ENCODE peak calls at places on chromosomes 12 and 14, in eight cellular contexts. C is upper lobe of right lung, X is pancreas, S is cardiac muscle cell, H is aorta, T is PC-9, Y is IMR-90, U is AG04450. W is an unnamed sample.

GRCh38 chr12:72872488-72872887 is 600.3 kb downstream of the TRHDE start:
- DNase-seq in T (no peak), Y (no peak), U (no peak), C (no peak), X (no peak), S (no peak), H (no peak), W (no peak)

GRCh38 chr14:23558363-23559009 is 2.4 kb downstream of the THTPA start:
- DNase-seq in X (no peak), H (no peak), S (no peak), T (no peak), Y (no peak), U (no peak), C (no peak), W (no peak)

GRCh38 chr14:85867450-85867849 is 337.5 kb downstream of the FLRT2 start:
- DNase-seq in C (no peak), Y (no peak), X (no peak), T (no peak), H (no peak), U (no peak), S (no peak), W (no peak)

GRCh38 chr14:100827751-100828447 is 2.0 kb downstream of the MEG3 start:
- DNase-seq in X (peak; percentile 65), S (peak; percentile 75), U (peak; percentile 46), H (no peak), T (no peak), Y (peak; percentile 81), C (no peak), W (peak; percentile 41)

GRCh38 chr12:49983892-49984291 is 11.1 kb downstream of the AQP6 start:
- DNase-seq in X (no peak), S (peak; percentile 92), U (peak; percentile 67), H (peak; percentile 27), C (no peak), Y (peak; percentile 92), T (no peak), W (no peak)

GRCh38 chr14:101862711-101863110 is 101.2 kb downstream of the PPP2R5C start:
- DNase-seq in U (no peak), Y (no peak), H (no peak), C (no peak), S (peak; percentile 9), X (no peak), T (no peak), W (no peak)

GRCh38 chr12:68962855-68963455 is 30.0 kb upstream of the CPM start:
- DNase-seq in C (no peak), X (no peak), T (peak; percentile 56), S (no peak), Y (peak; percentile 70), H (no peak), U (peak; percentile 30), W (no peak)

GRCh38 chr14:74263181-74263580 is 23.9 kb downstream of the VSX2 start:
- DNase-seq in X (no peak), H (peak; percentile 3), Y (no peak), T (no peak), S (no peak), C (no peak), U (no peak), W (no peak)

GRCh38 chr14:95157987-95158712 is 821 bp upstream of the DICER1 start:
- DNase-seq in H (peak; percentile 81), T (no peak), X (no peak), S (no peak), U (no peak), C (no peak), Y (no peak), W (no peak)

GRCh38 chr12:50065726-50066310 is 8.4 kb downstream of the ASIC1 start:
- DNase-seq in X (no peak), Y (peak; percentile 34), C (no peak), S (no peak), T (no peak), H (no peak), U (no peak), W (no peak)

GRCh38 chr12:70849265-70849960 is 71.1 kb downstream of the PTPRR start:
- DNase-seq in X (no peak), Y (peak; percentile 0), C (no peak), U (no peak), H (no peak), S (peak; percentile 90), T (peak; percentile 37), W (no peak)

GRCh38 chr14:32693114-32693513 is 245.6 kb upstream of the NPAS3 start:
- DNase-seq in X (no peak), T (no peak), S (peak; percentile 52), C (no peak), H (no peak), Y (peak; percentile 35), U (no peak), W (peak; percentile 23)

GRCh38 chr12:49547090-49547690 is 8.4 kb downstream of the KCNH3 start:
- DNase-seq in H (peak; percentile 61), T (no peak), X (no peak), S (no peak), Y (no peak), U (no peak), C (no peak), W (no peak)

GRCh38 chr12:42705863-42706262 is 116.3 kb upstream of the PRICKLE1 start:
- DNase-seq in X (peak; percentile 53), S (peak; percentile 97), U (peak; percentile 91), Y (peak; percentile 95), T (no peak), H (peak; percentile 75), C (no peak), W (peak; percentile 24)

GRCh38 chr12:22684526-22685118 is 59.7 kb downstream of the ETNK1 start:
- DNase-seq in H (no peak), X (no peak), U (no peak), S (peak; percentile 65), Y (peak; percentile 59), T (no peak), C (no peak), W (no peak)

GRCh38 chr12:43776498-43776897 is 17.7 kb downstream of the IRAK4 start:
- DNase-seq in Y (peak; percentile 45), U (no peak), S (peak; percentile 47), C (no peak), X (no peak), T (no peak), H (no peak), W (no peak)

GRCh38 chr12:106136263-106136662 is 2.5 kb downstream of the NUAK1 start:
- DNase-seq in Y (peak; percentile 83), U (peak; percentile 74), S (peak; percentile 89), T (peak; percentile 76), X (peak; percentile 84), H (peak; percentile 97), C (peak; percentile 91), W (peak; percentile 92)

GRCh38 chr12:130592641-130593040 is 123.5 kb downstream of the RIMBP2 start:
- DNase-seq in S (no peak), Y (no peak), H (no peak), X (no peak), T (no peak), C (no peak), U (no peak), W (no peak)

GRCh38 chr12:49661191-49661590 is 37.8 kb downstream of the PRPF40B start:
- DNase-seq in U (no peak), S (no peak), H (no peak), X (no peak), C (no peak), T (no peak), Y (no peak), W (no peak)

GRCh38 chr14:74922752-74923401 is at the start of gene RPS6KL1:
- DNase-seq in X (peak; percentile 80), U (peak; percentile 39), C (peak; percentile 89), S (peak; percentile 76), T (peak; percentile 66), H (peak; percentile 96), Y (peak; percentile 68), W (no peak)

GRCh38 chr12:118061011-118061875 is at the start of gene WSB2:
- DNase-seq in C (peak; percentile 92), H (peak; percentile 95), T (no peak), X (peak; percentile 61), U (no peak), S (peak; percentile 74), Y (peak; percentile 50), W (peak; percentile 24)

GRCh38 chr12:52529846-52530245 is 9.7 kb upstream of the KRT5 start:
- DNase-seq in H (peak; percentile 55), C (no peak), X (no peak), S (no peak), U (no peak), Y (no peak), T (peak; percentile 25), W (no peak)

GRCh38 chr12:117013726-117014125 is 85.5 kb downstream of the TESC start:
- DNase-seq in X (no peak), C (no peak), U (no peak), T (no peak), Y (peak; percentile 38), H (no peak), S (no peak), W (no peak)

DNA sequence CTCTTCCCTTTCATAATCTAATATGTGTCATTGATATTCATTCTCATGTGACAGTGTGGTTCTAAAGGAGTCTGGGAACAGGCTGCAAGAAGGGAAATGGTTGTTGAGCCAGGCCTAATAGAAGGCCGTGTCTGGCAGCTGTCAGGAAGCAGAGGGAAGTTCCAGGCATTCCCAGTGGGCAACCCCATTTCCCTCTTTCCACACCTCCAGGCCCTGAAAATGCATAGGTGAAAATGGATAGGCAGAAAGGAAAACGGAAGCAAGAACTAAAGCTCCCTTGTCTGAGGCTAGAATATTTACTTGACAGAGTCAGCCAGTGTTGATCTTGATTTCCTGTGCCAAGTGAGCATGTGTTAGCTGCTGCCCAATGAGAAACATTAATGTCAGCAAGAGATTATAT is 97.7 kb downstream of the PPM1A start:
- DNase-seq in Y (peak; percentile 4), C (no peak), X (no peak), S (no peak), H (no peak), U (no peak), T (no peak), W (no peak)
- H3K27ac ChIP-seq in Y (no peak overlapping the region), C (no peak overlapping the region), X (no peak overlapping the region), S (no peak overlapping the region), H (no peak overlapping the region), U (no peak overlapping the region), T (no peak overlapping the region), W (no peak overlapping the region)

GRCh38 chr12:47377414-47378221 is 297.9 kb upstream of the AMIGO2 start:
- DNase-seq in H (peak; percentile 99), T (no peak), S (peak; percentile 100), C (peak; percentile 76), Y (peak; percentile 100), U (peak; percentile 97), X (peak; percentile 88), W (peak; percentile 90)
- H3K27ac ChIP-seq in H (peak overlapping the region; percentile 73), T (no peak overlapping the region), S (no peak overlapping the region), C (peak overlapping the region; percentile 42), Y (peak overlapping the region; percentile 25), U (peak overlapping the region; percentile 73), X (no peak overlapping the region), W (peak overlapping the region; percentile 33)

GRCh38 chr12:20696181-20696580 is 1.0 kb downstream of the SLCO1C1 start:
- DNase-seq in T (no peak), U (no peak), C (no peak), H (peak; percentile 73), S (peak; percentile 8), X (no peak), Y (no peak), W (no peak)
- H3K27ac ChIP-seq in T (no peak overlapping the region), U (no peak overlapping the region), C (no peak overlapping the region), H (no peak overlapping the region), S (no peak overlapping the region), X (no peak overlapping the region), Y (no peak overlapping the region), W (no peak overlapping the region)

DNA sequence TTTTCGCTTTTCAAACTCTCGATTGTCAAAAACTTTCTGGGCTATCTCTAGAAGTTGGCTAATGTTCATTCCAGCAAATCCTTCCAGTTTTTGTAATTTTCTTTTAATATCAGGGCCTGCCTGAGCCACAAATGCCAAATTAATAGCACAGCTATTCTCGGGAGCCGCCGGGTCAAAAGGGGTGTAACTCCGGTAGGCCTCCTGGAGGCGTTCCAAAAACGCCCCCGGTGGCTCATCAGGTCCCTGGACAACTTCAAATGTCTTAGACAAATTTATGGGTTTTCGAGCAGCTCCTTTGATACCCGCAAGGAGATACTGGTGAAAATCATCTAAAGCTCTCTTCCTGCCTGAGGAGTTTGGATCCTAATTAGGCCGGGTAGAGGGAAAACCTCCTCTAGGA is 117.9 kb upstream of the PZP start:
- DNase-seq in S (no peak), H (no peak), U (no peak), X (no peak), Y (no peak), C (no peak), T (no peak), W (no peak)
- H3K27ac ChIP-seq in S (no peak overlapping the region), H (no peak overlapping the region), U (no peak overlapping the region), X (no peak overlapping the region), Y (no peak overlapping the region), C (peak overlapping the region; percentile 36), T (no peak overlapping the region), W (no peak overlapping the region)

W was measured in SJSA1.